ENCODE peak calls at places on chromosomes 5 and 9, in six cellular contexts. L, P, Z, Q, W and I are unnamed samples.

GRCh38 chr5:34459908-34460307 is 196.2 kb upstream of the RAI14 start:
- DNase-seq in L (no peak), P (no peak), Z (no peak), Q (no peak), W (no peak), I (no peak)

GRCh38 chr5:133870661-133871060 is 97.8 kb downstream of the C5orf15 start:
- DNase-seq in L (no peak), P (no peak), Z (peak; percentile 29), Q (no peak), W (no peak), I (no peak)

GRCh38 chr5:158287643-158288228 is 428.8 kb upstream of the CLINT1 start:
- DNase-seq in L (no peak), P (peak; percentile 5), Z (peak; percentile 8), Q (no peak), W (no peak), I (no peak)

GRCh38 chr5:132388244-132389050 is 18.9 kb downstream of the SLC22A5 start:
- DNase-seq in L (no peak), P (no peak), Z (no peak), Q (no peak), W (no peak), I (no peak)

GRCh38 chr5:31962321-31962720 is 211.8 kb downstream of the GOLPH3 start:
- DNase-seq in L (no peak), P (no peak), Z (no peak), Q (peak; percentile 14), W (no peak), I (no peak)

GRCh38 chr9:87620727-87621322 is 105.1 kb upstream of the CTSL start:
- DNase-seq in L (no peak), P (peak; percentile 69), Z (no peak), Q (peak; percentile 42), W (no peak), I (no peak)

GRCh38 chr5:171849585-171850353 is 64.2 kb downstream of the SMIM23 start:
- DNase-seq in L (no peak), P (no peak), Z (no peak), Q (no peak), W (no peak), I (no peak)

GRCh38 chr9:108861997-108862396 is at the start of gene ACTL7A:
- DNase-seq in L (no peak), P (no peak), Z (no peak), Q (no peak), W (no peak), I (no peak)

GRCh38 chr9:70410368-70410767 is 4.1 kb downstream of the KLF9 start:
- DNase-seq in L (no peak), P (no peak), Z (no peak), Q (peak; percentile 37), W (no peak), I (no peak)

GRCh38 chr9:91898451-91899433 is 51.3 kb downstream of the ROR2 start:
- DNase-seq in L (no peak), P (peak; percentile 64), Z (no peak), Q (no peak), W (no peak), I (no peak)